ENCODE peak calls at places on chromosome 18, in five cellular contexts. One of them, this sample, is unnamed.
A peak's percentile ranks its signal among the peaks of the same experiment; 100 is the strongest.

GRCh38 chr18:64645753-64646152 is 496.9 kb upstream of the LINC00305 start:
- DNase-seq in H54: no peak
- DNase-seq in hepatic stellate cell: no peak
- DNase-seq in neural progenitor cell: no peak
- DNase-seq in HepG2: no peak
- DNase-seq in this sample: no peak

GRCh38 chr18:62732631-62733030 is 17.3 kb downstream of the PHLPP1 start:
- DNase-seq in neural progenitor cell: no peak
- DNase-seq in HepG2: no peak
- DNase-seq in hepatic stellate cell: no peak
- DNase-seq in H54: no peak
- DNase-seq in this sample: no peak

GRCh38 chr18:11865071-11865470 is 13.9 kb downstream of the CHMP1B start:
- DNase-seq in HepG2: no peak
- DNase-seq in H54: no peak
- DNase-seq in neural progenitor cell: no peak
- DNase-seq in hepatic stellate cell: no peak
- DNase-seq in this sample: no peak

GRCh38 chr18:45730832-45731545 is 7.0 kb downstream of the SLC14A1 start:
- DNase-seq in neural progenitor cell: no peak
- DNase-seq in hepatic stellate cell: peak; percentile 53
- DNase-seq in H54: no peak
- DNase-seq in HepG2: no peak
- DNase-seq in this sample: no peak

GRCh38 chr18:10213526-10213925 is 240.9 kb upstream of the APCDD1 start:
- DNase-seq in hepatic stellate cell: no peak
- DNase-seq in H54: no peak
- DNase-seq in neural progenitor cell: no peak
- DNase-seq in HepG2: no peak
- DNase-seq in this sample: no peak

GRCh38 chr18:36316246-36316645 is 18.7 kb downstream of the FHOD3 start:
- DNase-seq in hepatic stellate cell: no peak
- DNase-seq in H54: no peak
- DNase-seq in HepG2: no peak
- DNase-seq in neural progenitor cell: no peak
- DNase-seq in this sample: no peak

GRCh38 chr18:44682871-44683221 is 2.2 kb downstream of the SETBP1 start:
- DNase-seq in hepatic stellate cell: no peak
- DNase-seq in neural progenitor cell: peak; percentile 62
- DNase-seq in H54: no peak
- DNase-seq in HepG2: no peak
- DNase-seq in this sample: peak; percentile 82

GRCh38 chr18:13530879-13531387 is 195.4 kb downstream of the FAM210A start:
- DNase-seq in HepG2: no peak
- DNase-seq in H54: no peak
- DNase-seq in neural progenitor cell: peak; percentile 52
- DNase-seq in hepatic stellate cell: peak; percentile 14
- DNase-seq in this sample: peak; percentile 46

GRCh38 chr18:678482-679182 is 21.2 kb downstream of the TYMS start:
- DNase-seq in neural progenitor cell: no peak
- DNase-seq in HepG2: no peak
- DNase-seq in H54: no peak
- DNase-seq in hepatic stellate cell: no peak
- DNase-seq in this sample: no peak

GRCh38 chr18:8375269-8375668 is 234.0 kb upstream of the RAB12 start:
- DNase-seq in hepatic stellate cell: no peak
- DNase-seq in neural progenitor cell: no peak
- DNase-seq in HepG2: no peak
- DNase-seq in H54: no peak
- DNase-seq in this sample: no peak

GRCh38 chr18:52869942-52870907 is 530.2 kb downstream of the DCC start:
- DNase-seq in neural progenitor cell: peak; percentile 54
- DNase-seq in H54: no peak
- DNase-seq in hepatic stellate cell: no peak
- DNase-seq in HepG2: no peak
- DNase-seq in this sample: peak; percentile 29

GRCh38 chr18:43933177-43933576 is 655.9 kb upstream of the SYT4 start:
- DNase-seq in hepatic stellate cell: no peak
- DNase-seq in HepG2: no peak
- DNase-seq in H54: no peak
- DNase-seq in neural progenitor cell: no peak
- DNase-seq in this sample: no peak

GRCh38 chr18:26621161-26622026 is 73.0 kb upstream of the KCTD1 start:
- DNase-seq in HepG2: peak; percentile 21
- DNase-seq in H54: peak; percentile 11
- DNase-seq in hepatic stellate cell: peak; percentile 34
- DNase-seq in neural progenitor cell: peak; percentile 72
- DNase-seq in this sample: peak; percentile 73

GRCh38 chr18:49944681-49945080 is 131.3 kb upstream of the ACAA2 start:
- DNase-seq in H54: no peak
- DNase-seq in hepatic stellate cell: no peak
- DNase-seq in neural progenitor cell: no peak
- DNase-seq in HepG2: no peak
- DNase-seq in this sample: peak; percentile 43

GRCh38 chr18:69161383-69162028 is 239.2 kb upstream of the DOK6 start:
- DNase-seq in neural progenitor cell: peak; percentile 31
- DNase-seq in hepatic stellate cell: peak; percentile 31
- DNase-seq in H54: peak; percentile 5
- DNase-seq in HepG2: peak; percentile 60
- DNase-seq in this sample: no peak

GRCh38 chr18:76817888-76818611 is 4.3 kb upstream of the ZNF236 start:
- DNase-seq in neural progenitor cell: no peak
- DNase-seq in HepG2: no peak
- DNase-seq in hepatic stellate cell: no peak
- DNase-seq in H54: no peak
- DNase-seq in this sample: no peak

GRCh38 chr18:79566841-79567370 is 112.7 kb upstream of the CTDP1 start:
- DNase-seq in hepatic stellate cell: no peak
- DNase-seq in H54: no peak
- DNase-seq in HepG2: no peak
- DNase-seq in neural progenitor cell: peak; percentile 66
- DNase-seq in this sample: peak; percentile 59

GRCh38 chr18:37397814-37398213 is 167.8 kb downstream of the CELF4 start:
- DNase-seq in H54: no peak
- DNase-seq in HepG2: no peak
- DNase-seq in neural progenitor cell: no peak
- DNase-seq in hepatic stellate cell: no peak
- DNase-seq in this sample: no peak

GRCh38 chr18:55510809-55511208 is 77.2 kb downstream of the TCF4 start:
- DNase-seq in neural progenitor cell: no peak
- DNase-seq in HepG2: no peak
- DNase-seq in hepatic stellate cell: no peak
- DNase-seq in H54: no peak
- DNase-seq in this sample: no peak

GRCh38 chr18:24683965-24684364 is 223.5 kb downstream of the HRH4 start:
- DNase-seq in H54: no peak
- DNase-seq in HepG2: no peak
- DNase-seq in neural progenitor cell: no peak
- DNase-seq in hepatic stellate cell: no peak
- DNase-seq in this sample: peak; percentile 34

GRCh38 chr18:62717850-62718229 is 2.5 kb downstream of the PHLPP1 start:
- DNase-seq in H54: peak; percentile 15
- DNase-seq in neural progenitor cell: no peak
- DNase-seq in hepatic stellate cell: peak; percentile 26
- DNase-seq in HepG2: no peak
- DNase-seq in this sample: no peak

GRCh38 chr18:63317556-63317946 is 2.0 kb downstream of the BCL2 start:
- DNase-seq in H54: no peak
- DNase-seq in HepG2: no peak
- DNase-seq in neural progenitor cell: no peak
- DNase-seq in hepatic stellate cell: no peak
- DNase-seq in this sample: no peak

GRCh38 chr18:56789004-56789888 is 138.1 kb downstream of the WDR7 start:
- DNase-seq in H54: peak; percentile 1
- DNase-seq in hepatic stellate cell: peak; percentile 4
- DNase-seq in neural progenitor cell: peak; percentile 54
- DNase-seq in HepG2: peak; percentile 33
- DNase-seq in this sample: peak; percentile 35

GRCh38 chr18:70288171-70288850 is 534 bp upstream of the SOCS6 start:
- DNase-seq in HepG2: peak; percentile 35
- DNase-seq in hepatic stellate cell: peak; percentile 70
- DNase-seq in neural progenitor cell: peak; percentile 20
- DNase-seq in H54: no peak
- DNase-seq in this sample: peak; percentile 36

GRCh38 chr18:80037300-80037699 is 3.1 kb downstream of the RBFA start:
- DNase-seq in neural progenitor cell: no peak
- DNase-seq in HepG2: no peak
- DNase-seq in H54: no peak
- DNase-seq in hepatic stellate cell: no peak
- DNase-seq in this sample: peak; percentile 10

GRCh38 chr18:58049000-58049688 is 5.1 kb downstream of the NEDD4L start:
- DNase-seq in hepatic stellate cell: no peak
- DNase-seq in neural progenitor cell: no peak
- DNase-seq in H54: no peak
- DNase-seq in HepG2: no peak
- DNase-seq in this sample: no peak